ENCODE peak calls at places on chromosomes 5 and 9, in four cellular contexts. G is uterus, K is Peyer's patch, C is testis. A is an unnamed sample.

GRCh38 chr9:101376117-101376866 is 8.5 kb downstream of the BAAT start:
- DNase-seq in G (peak), K (no peak), C (peak), A (no peak)

GRCh38 chr9:131739192-131739961 is 499 bp downstream of the RAPGEF1 start:
- DNase-seq in G (no peak), K (no peak), C (peak), A (peak)

GRCh38 chr9:84955155-84955554 is 285.6 kb downstream of the NTRK2 start:
- DNase-seq in C (no peak), K (no peak), G (no peak), A (no peak)

GRCh38 chr5:150116667-150117395 is 30.5 kb upstream of the CSF1R start:
- DNase-seq in G (no peak), C (no peak), K (no peak), A (peak)

GRCh38 chr9:18343799-18344198 is 130.2 kb upstream of the ADAMTSL1 start:
- DNase-seq in K (no peak), C (no peak), G (no peak), A (no peak)

GRCh38 chr9:123607987-123608565 is 252.1 kb downstream of the CRB2 start:
- DNase-seq in K (peak), G (no peak), C (no peak), A (no peak)

GRCh38 chr5:106254784-106255183 is 1416.0 kb downstream of the EFNA5 start:
- DNase-seq in G (no peak), K (no peak), C (no peak), A (no peak)

GRCh38 chr5:124773291-124774001 is 27.0 kb upstream of the ZNF608 start:
- DNase-seq in C (no peak), G (no peak), K (no peak), A (no peak)

GRCh38 chr9:109815366-109815947 is 35.5 kb downstream of the PALM2AKAP2 start:
- DNase-seq in K (no peak), C (no peak), G (no peak), A (no peak)

GRCh38 chr5:122091942-122092600 is 14.0 kb upstream of the LOX start:
- DNase-seq in K (no peak), C (no peak), G (no peak), A (peak)

GRCh38 chr9:109497193-109498165 is 628 bp downstream of the PTPN3 start:
- DNase-seq in G (no peak), C (peak), K (no peak), A (no peak)

GRCh38 chr5:90645024-90645610 is 86.5 kb downstream of the ADGRV1 start:
- DNase-seq in K (no peak), C (no peak), G (no peak), A (peak)

GRCh38 chr5:58241383-58241782 is 218.5 kb downstream of the PLK2 start:
- DNase-seq in K (no peak), G (peak), C (no peak), A (no peak)

GRCh38 chr9:79292731-79293280 is 279.0 kb upstream of the TLE4 start:
- DNase-seq in K (no peak), C (no peak), G (no peak), A (no peak)

GRCh38 chr5:78318337-78318736 is 23.8 kb upstream of the AP3B1 start:
- DNase-seq in G (no peak), K (no peak), C (no peak), A (no peak)

GRCh38 chr9:78692871-78693270 is 395.9 kb downstream of the PSAT1 start:
- DNase-seq in C (no peak), K (no peak), G (no peak), A (no peak)

GRCh38 chr5:160315968-160316367 is 3.6 kb upstream of the CCNJL start:
- DNase-seq in G (no peak), K (no peak), C (no peak), A (no peak)

GRCh38 chr5:136094189-136094912 is 38.3 kb upstream of the SMAD5 start:
- DNase-seq in C (no peak), G (no peak), K (no peak), A (peak)

GRCh38 chr9:37033753-37034319 is at the start of gene PAX5:
- DNase-seq in C (no peak), K (peak), G (no peak), A (no peak)

GRCh38 chr9:95089916-95090791 is 227.4 kb downstream of the FANCC start:
- DNase-seq in G (no peak), C (no peak), K (no peak), A (no peak)

GRCh38 chr9:107750741-107751521 is 261.4 kb upstream of the KLF4 start:
- DNase-seq in C (peak), K (peak), G (peak), A (peak)

GRCh38 chr5:129133553-129133952 is 39.0 kb downstream of the ISOC1 start:
- DNase-seq in G (no peak), C (no peak), K (no peak), A (no peak)

GRCh38 chr5:89187268-89187667 is 304.3 kb upstream of the MEF2C start:
- DNase-seq in K (no peak), C (no peak), G (no peak), A (no peak)

GRCh38 chr5:142104491-142104890 is 4.1 kb upstream of the NDFIP1 start:
- DNase-seq in C (no peak), G (no peak), K (no peak), A (no peak)

GRCh38 chr5:124732891-124733670 is 13.4 kb downstream of the ZNF608 start:
- DNase-seq in K (no peak), G (no peak), C (no peak), A (no peak)

GRCh38 chr9:124595743-124596142 is 88.5 kb upstream of the NR5A1 start:
- DNase-seq in K (no peak), G (no peak), C (no peak), A (no peak)

GRCh38 chr5:59218424-59219045 is 635.7 kb downstream of the RAB3C start:
- DNase-seq in C (no peak), G (no peak), K (no peak), A (peak)

GRCh38 chr5:31698667-31699066 is 59.7 kb downstream of the PDZD2 start:
- DNase-seq in C (no peak), G (no peak), K (no peak), A (no peak)

GRCh38 chr9:71725590-71726338 is 42.5 kb downstream of the CEMIP2 start:
- DNase-seq in K (no peak), G (no peak), C (no peak), A (peak)

DNA sequence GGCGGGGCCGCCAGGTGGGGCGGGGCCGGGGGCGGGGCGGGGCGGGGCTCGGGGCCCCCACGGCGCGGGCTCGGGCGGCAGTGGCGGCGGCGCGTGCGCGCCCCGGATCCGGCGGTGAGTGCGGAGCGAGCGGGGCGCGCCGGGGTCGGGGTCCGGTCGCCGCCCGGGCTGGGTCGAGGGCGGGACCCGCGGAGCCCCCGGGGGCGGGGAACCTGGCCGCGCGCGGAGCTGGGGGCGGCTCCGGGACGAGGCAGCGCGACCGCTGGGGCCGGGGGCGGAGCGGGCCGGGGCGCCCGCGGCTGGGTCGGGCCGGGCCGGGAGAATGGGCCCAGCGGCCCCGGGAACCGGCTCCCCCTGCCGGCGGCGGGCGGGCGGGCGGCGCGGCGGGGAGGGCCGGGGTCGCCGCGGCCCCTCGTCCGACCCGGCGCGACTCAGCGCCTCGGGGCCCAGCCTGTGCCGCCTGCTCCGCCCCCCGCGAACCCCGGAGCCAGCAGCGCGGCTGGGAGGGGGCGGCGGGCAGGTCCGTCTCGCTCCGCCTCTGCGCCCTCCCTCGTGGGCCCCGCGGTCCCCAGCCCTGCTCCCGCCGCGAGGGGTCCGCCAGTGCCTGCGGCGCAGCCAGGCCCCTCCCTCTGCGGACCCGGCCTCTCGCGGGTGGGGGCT is 3.1 kb downstream of the EGFL7 start:
- DNase-seq in K (no peak), G (no peak), C (no peak), A (no peak)
- TF ChIP-seq POLR2A in K (no peak), G (no peak), C (no peak), A (no peak)

DNA sequence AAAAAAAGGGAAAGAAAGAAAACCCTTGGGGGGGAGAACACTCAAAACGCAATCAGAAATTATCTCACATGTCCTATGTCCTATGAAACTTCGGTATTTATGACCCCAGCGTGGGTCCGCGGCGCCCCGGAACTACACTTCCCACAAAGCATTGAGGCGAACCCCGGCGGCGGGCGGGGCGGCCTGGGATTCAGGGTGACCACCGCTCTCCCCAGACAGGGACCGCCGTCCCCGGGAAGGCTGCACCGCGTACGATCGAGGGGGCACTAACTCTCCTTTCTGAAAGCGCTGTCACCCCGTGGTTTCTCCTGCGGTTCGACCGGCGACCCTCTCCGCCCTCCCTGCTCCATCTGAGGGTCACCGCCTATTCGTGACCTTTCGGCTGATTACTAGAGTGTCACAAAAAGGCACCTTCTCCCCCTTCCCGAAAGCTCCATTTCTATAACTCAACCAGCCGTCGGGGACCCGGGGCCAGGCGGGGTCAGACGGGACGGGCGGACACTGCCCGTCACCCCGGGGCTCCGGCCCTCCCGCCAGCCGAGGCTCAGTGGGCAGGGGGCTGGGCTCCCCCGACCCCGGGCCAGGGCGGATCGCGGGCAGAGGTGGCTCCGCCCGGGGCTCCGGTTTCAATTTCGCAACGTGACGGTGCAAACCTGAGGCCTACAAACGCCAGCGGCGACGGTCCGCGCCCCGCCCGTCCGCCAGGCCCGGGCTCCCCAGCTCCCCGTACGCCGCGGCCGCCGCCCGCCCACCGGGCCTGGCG is 1.3 kb downstream of the ECPAS start:
- DNase-seq in K (peak), G (peak), C (peak), A (peak)
- TF ChIP-seq POLR2A in K (peak), G (no peak), C (no peak), A (peak)

GRCh38 chr9:128424268-128424780 is 3.7 kb downstream of the CERCAM start:
- DNase-seq in K (no peak), G (no peak), C (no peak), A (no peak)

GRCh38 chr9:128434340-128434739 is 13.7 kb downstream of the CERCAM start:
- DNase-seq in G (no peak), C (no peak), K (no peak), A (no peak)

GRCh38 chr9:128431207-128431606 is 10.6 kb downstream of the CERCAM start:
- DNase-seq in C (no peak), K (no peak), G (no peak), A (no peak)

GRCh38 chr9:128429505-128430086 is 8.9 kb downstream of the CERCAM start:
- DNase-seq in C (no peak), G (no peak), K (no peak), A (no peak)

DNA sequence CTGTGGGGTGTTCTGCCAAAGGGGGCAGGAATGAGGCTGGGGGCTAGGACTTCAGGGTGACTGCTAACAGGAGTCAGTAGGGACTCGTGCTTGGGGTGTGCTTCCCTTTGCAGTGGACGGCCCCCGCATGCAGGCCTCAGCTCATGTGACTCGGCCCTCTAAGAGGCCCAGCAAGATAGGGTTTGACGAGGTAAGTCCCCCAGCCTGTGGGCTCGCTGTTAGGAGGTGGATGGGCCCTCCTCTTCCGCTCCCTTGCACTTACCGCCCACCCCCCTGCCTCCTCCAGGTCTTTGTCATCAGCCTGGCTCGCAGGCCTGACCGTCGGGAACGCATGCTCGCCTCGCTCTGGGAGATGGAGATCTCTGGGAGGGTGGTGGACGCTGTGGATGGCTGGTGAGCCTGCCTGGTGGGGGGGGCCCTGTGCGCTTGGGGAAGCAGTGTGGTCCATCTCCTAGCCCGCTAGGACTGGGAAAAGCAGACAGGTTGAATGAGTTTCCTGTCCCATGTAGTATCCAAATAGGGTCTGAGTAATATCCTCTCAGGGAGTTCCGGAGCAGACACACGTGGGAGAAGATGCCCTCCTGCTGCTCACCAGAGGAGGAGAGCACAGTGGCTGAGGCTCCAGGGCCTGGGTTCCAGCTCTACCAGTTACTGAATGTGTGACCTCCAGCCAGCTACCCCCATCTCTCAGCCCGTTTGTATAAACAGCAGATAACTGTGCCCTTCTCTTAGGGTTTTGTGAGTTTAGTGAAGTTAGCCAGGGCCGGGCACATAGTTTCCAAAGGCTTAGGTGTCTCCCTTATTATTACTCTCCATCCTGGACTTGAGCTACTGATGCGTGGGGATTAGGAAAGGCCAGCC is 8.2 kb downstream of the CERCAM start:
- DNase-seq in K (no peak), C (no peak), G (no peak), A (no peak)
- TF ChIP-seq POLR2A in K (no peak), C (no peak), G (no peak), A (no peak)

DNA sequence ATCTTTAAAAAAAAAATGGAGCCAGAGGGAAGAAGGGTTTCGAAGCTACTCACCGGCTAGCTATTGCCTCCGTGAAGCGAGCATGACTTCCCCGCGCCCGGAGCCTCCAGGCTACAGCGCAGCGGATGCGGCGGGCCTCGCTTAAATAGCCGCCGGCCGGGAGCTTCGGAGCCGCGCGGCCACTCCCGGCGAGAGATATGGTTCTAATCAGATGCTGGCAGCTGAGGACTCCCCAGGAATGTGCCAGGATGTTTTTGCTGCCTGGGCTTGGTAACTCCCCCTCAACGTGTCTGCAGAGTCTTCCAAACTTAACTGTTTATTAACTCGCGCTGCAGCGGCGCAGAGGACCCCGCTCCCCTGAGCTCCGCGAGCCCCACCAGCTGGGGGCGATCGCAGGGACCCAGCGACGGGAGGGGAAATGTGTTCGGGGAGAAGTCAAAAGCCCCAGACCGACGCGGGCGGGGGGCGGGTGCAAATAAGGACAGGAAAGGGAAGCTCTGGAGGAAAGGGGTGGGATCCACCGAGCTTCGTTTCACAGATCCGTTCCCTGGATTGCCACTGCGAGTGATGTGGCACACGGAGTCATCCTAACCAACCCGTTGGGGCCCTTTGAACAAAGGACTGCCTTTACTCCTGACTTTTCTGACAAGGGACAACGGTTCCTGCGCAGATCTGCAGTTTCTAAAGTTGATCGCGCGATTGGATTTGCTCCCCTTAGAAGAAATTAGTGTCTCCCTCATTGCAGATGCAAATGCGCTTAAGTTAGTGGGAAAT is at the start of gene DAB2:
- DNase-seq in K (peak), G (peak), C (peak), A (peak)
- TF ChIP-seq POLR2A in K (peak), G (peak), C (no peak), A (no peak)

DNA sequence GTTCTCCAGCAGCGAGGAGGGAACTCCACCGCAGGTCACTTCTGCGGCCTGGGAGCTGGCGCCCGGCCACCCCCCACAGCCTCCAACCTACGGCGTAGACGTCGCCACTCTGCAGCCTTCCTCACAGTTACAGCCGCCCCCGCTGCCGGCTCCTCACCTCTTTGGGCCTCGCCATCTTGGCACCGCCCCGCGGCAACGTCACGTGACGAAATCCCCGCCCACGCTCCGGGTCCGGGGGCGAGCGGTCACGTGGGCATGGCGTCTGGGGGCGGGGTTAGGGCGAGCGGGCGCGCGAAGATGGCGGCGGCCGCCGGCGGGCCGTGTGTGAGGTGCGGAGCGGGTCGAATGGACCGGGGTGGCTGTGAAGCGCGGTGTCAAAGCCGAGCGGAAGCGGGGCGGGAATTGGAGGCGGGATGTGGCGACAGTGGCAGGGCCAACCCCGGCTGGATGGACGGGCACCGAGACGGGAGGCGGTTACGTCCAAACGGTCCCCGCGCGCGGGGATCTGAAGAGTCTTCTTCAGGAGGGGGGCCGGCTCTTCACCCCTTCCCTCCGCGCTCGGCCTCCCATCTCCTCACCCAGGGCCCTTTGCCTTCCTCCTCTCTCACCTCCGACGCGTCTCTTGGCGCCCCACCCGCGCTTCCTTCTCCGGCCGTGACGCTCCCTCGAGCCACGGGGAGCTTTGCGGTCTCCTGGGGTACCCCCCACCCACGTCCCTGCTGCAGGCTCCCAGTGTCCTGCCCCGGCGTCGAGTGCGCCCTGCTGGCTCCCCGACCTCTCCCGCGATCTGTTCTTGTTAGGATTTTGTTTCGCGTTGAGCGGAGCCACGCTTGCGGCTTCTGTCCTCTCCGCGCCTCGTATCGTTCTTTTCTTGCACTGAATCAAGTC is at the start of the genes DOLK and NUP188:
- DNase-seq in G (peak), K (peak), C (peak), A (peak)
- TF ChIP-seq POLR2A in G (peak), K (peak), C (peak), A (peak)

DNA sequence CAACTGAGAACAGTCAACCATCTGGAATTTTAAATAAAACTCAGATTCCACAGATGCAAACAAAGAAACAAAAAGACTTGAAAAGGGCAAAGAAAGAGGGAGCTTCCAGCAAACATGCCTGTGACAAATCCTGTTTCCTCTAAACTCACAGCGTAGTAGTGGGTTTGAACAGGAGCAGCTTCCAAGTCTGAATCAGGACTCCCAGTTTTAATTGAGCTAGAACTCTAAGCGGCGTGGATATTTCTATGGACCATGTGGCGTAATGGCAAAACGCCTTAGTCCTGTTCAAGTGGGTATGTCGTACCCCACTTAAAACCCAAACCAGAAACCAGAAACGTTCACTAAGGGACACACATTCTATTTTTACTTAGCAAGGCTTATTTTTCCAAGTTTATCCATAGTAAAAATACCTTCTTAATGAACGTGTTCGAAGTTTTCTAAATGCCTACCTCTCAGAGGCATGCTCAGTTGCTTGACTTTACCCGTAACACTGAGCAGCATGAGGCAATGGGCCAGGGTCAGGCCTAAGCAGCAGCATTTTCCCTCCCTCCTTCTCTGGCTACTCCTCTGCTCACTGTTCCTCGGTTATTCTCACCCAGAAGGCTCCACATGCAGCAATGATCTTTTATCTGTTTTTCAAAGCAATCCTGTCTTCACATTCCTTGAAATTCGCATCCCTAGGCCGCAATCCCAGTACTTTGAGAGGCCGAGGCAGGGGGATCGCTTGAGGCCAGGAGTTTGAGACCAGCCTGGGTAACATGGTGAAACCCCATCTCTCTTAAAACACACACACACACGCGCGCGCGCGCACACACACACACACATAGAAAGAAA is 77.9 kb downstream of the FNBP1 start:
- DNase-seq in C (peak), K (no peak), G (peak), A (no peak)
- TF ChIP-seq POLR2A in C (no peak), K (no peak), G (no peak), A (no peak)

GRCh38 chr5:62256161-62257017 is 49.6 kb upstream of the KIF2A start:
- DNase-seq in C (no peak), G (no peak), K (no peak), A (no peak)
- TF ChIP-seq POLR2A in C (no peak), G (no peak), K (no peak), A (no peak)